ENCODE peak calls at places on chromosomes 6 and 20, in four cellular contexts. One of them, this sample, is unnamed.

GRCh38 chr6:72716916-72717315 is 95.1 kb downstream of the KCNQ5 start:
- DNase-seq in H1: no peak
- DNase-seq in K562: no peak
- DNase-seq in HCT116: no peak
- DNase-seq in this sample: no peak

GRCh38 chr20:54084727-54085368 is 14.5 kb upstream of the BCAS1 start:
- DNase-seq in HCT116: no peak
- DNase-seq in H1: no peak
- DNase-seq in K562: no peak
- DNase-seq in this sample: no peak

GRCh38 chr6:169940554-169941290 is 189.3 kb downstream of the ERMARD start:
- DNase-seq in K562: no peak
- DNase-seq in HCT116: no peak
- DNase-seq in H1: no peak
- DNase-seq in this sample: no peak

GRCh38 chr20:37619496-37619895 is 74.3 kb upstream of the CTNNBL1 start:
- DNase-seq in K562: no peak
- DNase-seq in H1: no peak
- DNase-seq in HCT116: no peak
- DNase-seq in this sample: no peak

GRCh38 chr6:35363293-35363750 is 21.0 kb downstream of the PPARD start:
- DNase-seq in HCT116: no peak
- DNase-seq in K562: peak
- DNase-seq in H1: no peak
- DNase-seq in this sample: no peak

GRCh38 chr20:19619904-19620430 is 138.1 kb upstream of the RIN2 start:
- DNase-seq in H1: no peak
- DNase-seq in K562: no peak
- DNase-seq in HCT116: no peak
- DNase-seq in this sample: no peak

GRCh38 chr20:7654231-7654630 is 286.0 kb downstream of the HAO1 start:
- DNase-seq in K562: no peak
- DNase-seq in H1: no peak
- DNase-seq in HCT116: no peak
- DNase-seq in this sample: no peak

GRCh38 chr20:17442588-17442987 is 88.6 kb downstream of the BFSP1 start:
- DNase-seq in K562: peak
- DNase-seq in H1: no peak
- DNase-seq in HCT116: peak
- DNase-seq in this sample: no peak

GRCh38 chr20:24970743-24971142 is 21.7 kb downstream of the CST7 start:
- DNase-seq in HCT116: no peak
- DNase-seq in K562: no peak
- DNase-seq in H1: peak
- DNase-seq in this sample: no peak

GRCh38 chr6:6659600-6660327 is 71.2 kb downstream of the LY86 start:
- DNase-seq in K562: peak
- DNase-seq in HCT116: no peak
- DNase-seq in H1: no peak
- DNase-seq in this sample: no peak

GRCh38 chr6:25612666-25613065 is 39.3 kb upstream of the SCGN start:
- DNase-seq in K562: no peak
- DNase-seq in HCT116: no peak
- DNase-seq in H1: no peak
- DNase-seq in this sample: no peak

GRCh38 chr6:80460396-80460912 is 354.0 kb downstream of the BCKDHB start:
- DNase-seq in HCT116: no peak
- DNase-seq in H1: no peak
- DNase-seq in K562: no peak
- DNase-seq in this sample: no peak

GRCh38 chr6:31004285-31004684 is 6.0 kb upstream of the MUC22 start:
- DNase-seq in K562: no peak
- DNase-seq in HCT116: no peak
- DNase-seq in H1: no peak
- DNase-seq in this sample: no peak

GRCh38 chr6:93416575-93417420 is 2.6 kb downstream of the EPHA7 start:
- DNase-seq in K562: no peak
- DNase-seq in H1: peak
- DNase-seq in HCT116: no peak
- DNase-seq in this sample: no peak

GRCh38 chr6:36862848-36863382 is 11.7 kb downstream of the PPIL1 start:
- DNase-seq in HCT116: no peak
- DNase-seq in K562: no peak
- DNase-seq in H1: no peak
- DNase-seq in this sample: no peak

GRCh38 chr20:15144911-15145310 is 807.5 kb upstream of the FLRT3 start:
- DNase-seq in H1: no peak
- DNase-seq in HCT116: no peak
- DNase-seq in K562: no peak
- DNase-seq in this sample: no peak

GRCh38 chr6:37865534-37865933 is 46.0 kb downstream of the ZFAND3 start:
- DNase-seq in K562: no peak
- DNase-seq in HCT116: no peak
- DNase-seq in H1: no peak
- DNase-seq in this sample: no peak
- TF ChIP-seq EGR1 in K562: no peak
- TF ChIP-seq EGR1 in HCT116: no peak
- TF ChIP-seq EGR1 in H1: no peak
- TF ChIP-seq EGR1 in this sample: no peak

GRCh38 chr6:75230484-75231325 is 12.9 kb downstream of the COX7A2 start:
- DNase-seq in K562: peak
- DNase-seq in HCT116: peak
- DNase-seq in H1: no peak
- DNase-seq in this sample: no peak
- TF ChIP-seq EGR1 in K562: no peak
- TF ChIP-seq EGR1 in HCT116: no peak
- TF ChIP-seq EGR1 in H1: no peak
- TF ChIP-seq EGR1 in this sample: no peak

GRCh38 chr6:3607171-3607570 is 144.3 kb downstream of the PXDC1 start:
- DNase-seq in H1: no peak
- DNase-seq in K562: no peak
- DNase-seq in HCT116: no peak
- DNase-seq in this sample: no peak
- TF ChIP-seq EGR1 in H1: no peak
- TF ChIP-seq EGR1 in K562: no peak
- TF ChIP-seq EGR1 in HCT116: no peak
- TF ChIP-seq EGR1 in this sample: no peak

GRCh38 chr20:51926670-51927305 is 124.5 kb upstream of the SALL4 start:
- DNase-seq in H1: no peak
- DNase-seq in HCT116: no peak
- DNase-seq in K562: no peak
- DNase-seq in this sample: no peak

GRCh38 chr20:51924509-51924908 is 122.2 kb upstream of the SALL4 start:
- DNase-seq in H1: no peak
- DNase-seq in HCT116: no peak
- DNase-seq in K562: no peak
- DNase-seq in this sample: no peak

GRCh38 chr20:51930775-51931174 is 128.5 kb upstream of the SALL4 start:
- DNase-seq in H1: no peak
- DNase-seq in K562: peak
- DNase-seq in HCT116: peak
- DNase-seq in this sample: no peak

GRCh38 chr20:51931321-51931720 is 129.0 kb upstream of the SALL4 start:
- DNase-seq in K562: no peak
- DNase-seq in H1: no peak
- DNase-seq in HCT116: no peak
- DNase-seq in this sample: no peak

DNA sequence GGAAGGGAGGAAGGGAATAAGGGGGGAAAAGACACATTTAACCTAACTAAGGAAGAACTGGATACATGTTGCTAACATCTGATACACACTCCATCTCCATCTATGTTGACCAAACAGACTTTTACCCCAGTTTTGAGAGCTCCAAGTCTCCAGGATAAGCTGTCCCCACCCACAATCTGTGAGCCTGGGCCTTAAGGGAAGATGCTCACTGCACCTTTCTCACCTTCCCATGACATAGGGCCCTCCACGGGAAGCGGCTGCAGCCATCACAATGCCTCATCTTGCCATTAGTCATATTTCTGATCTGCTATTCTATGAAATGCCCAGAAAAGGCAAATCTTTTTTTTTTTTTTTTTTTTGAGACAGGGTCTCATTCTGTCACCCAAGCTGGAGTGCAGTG is 126.6 kb upstream of the SALL4 start:
- DNase-seq in H1: no peak
- DNase-seq in HCT116: no peak
- DNase-seq in K562: no peak
- DNase-seq in this sample: no peak
- TF ChIP-seq EGR1 in H1: no peak
- TF ChIP-seq EGR1 in HCT116: no peak
- TF ChIP-seq EGR1 in K562: no peak
- TF ChIP-seq EGR1 in this sample: no peak

DNA sequence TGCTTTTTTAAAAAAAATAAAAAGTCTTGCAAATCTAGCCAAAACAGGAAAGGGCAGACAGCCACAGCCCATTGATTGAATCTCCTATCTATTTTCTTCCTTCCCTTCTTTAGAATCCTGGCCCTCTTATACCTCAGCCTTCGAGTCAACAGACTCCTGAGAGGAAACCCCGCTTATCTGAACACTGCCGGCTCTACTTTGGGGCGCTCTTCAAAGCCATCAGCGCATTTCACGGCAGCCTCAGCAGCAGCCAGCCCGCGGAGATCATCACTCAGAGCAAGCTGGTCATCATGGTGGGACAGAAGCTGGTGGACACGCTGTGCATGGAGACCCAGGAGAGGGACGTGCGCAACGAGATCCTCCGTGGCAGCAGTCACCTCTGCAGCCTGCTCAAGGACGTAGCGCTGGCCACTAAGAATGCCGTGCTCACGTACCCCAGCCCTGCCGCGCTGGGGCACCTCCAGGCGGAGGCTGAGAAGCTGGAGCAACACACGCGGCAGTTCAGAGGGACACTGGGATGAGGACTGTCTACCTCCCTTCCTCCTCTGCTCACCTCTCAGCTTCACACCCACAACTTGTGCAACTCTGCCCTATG is 10.1 kb upstream of the RTF2 start:
- DNase-seq in H1: no peak
- DNase-seq in K562: peak
- DNase-seq in HCT116: no peak
- DNase-seq in this sample: no peak
- TF ChIP-seq EGR1 in H1: no peak
- TF ChIP-seq EGR1 in K562: no peak
- TF ChIP-seq EGR1 in HCT116: no peak
- TF ChIP-seq EGR1 in this sample: no peak

GRCh38 chr20:409697-410559 is 1.8 kb downstream of the RBCK1 start:
- DNase-seq in H1: no peak
- DNase-seq in K562: no peak
- DNase-seq in HCT116: no peak
- DNase-seq in this sample: no peak
- TF ChIP-seq EGR1 in H1: no peak
- TF ChIP-seq EGR1 in K562: no peak
- TF ChIP-seq EGR1 in HCT116: no peak
- TF ChIP-seq EGR1 in this sample: no peak

DNA sequence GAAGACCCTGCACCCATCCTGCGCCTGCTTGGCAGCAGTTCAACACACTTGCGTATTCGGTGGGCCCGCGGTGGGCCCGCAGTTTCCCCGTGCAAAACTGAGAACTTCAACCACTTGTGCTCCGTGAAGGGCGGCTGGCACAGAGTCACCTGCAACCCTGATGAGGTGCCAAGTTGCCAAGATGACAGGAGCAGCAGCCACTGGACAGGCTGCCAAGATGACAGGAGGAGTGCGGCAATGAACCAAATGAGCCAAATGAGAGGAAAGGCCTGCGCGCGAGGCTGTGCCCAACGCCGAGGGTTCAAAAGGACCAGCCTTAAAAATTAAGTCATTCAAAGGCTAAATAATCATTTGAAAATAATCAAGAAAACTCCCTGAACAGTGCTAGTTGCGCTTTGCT is 20.1 kb downstream of the DIDO1 start:
- DNase-seq in K562: no peak
- DNase-seq in HCT116: no peak
- DNase-seq in H1: no peak
- DNase-seq in this sample: no peak
- TF ChIP-seq EGR1 in K562: no peak
- TF ChIP-seq EGR1 in HCT116: no peak
- TF ChIP-seq EGR1 in H1: no peak
- TF ChIP-seq EGR1 in this sample: no peak

GRCh38 chr20:47389867-47390347 is 33.4 kb upstream of the ZMYND8 start:
- DNase-seq in K562: peak
- DNase-seq in HCT116: no peak
- DNase-seq in H1: no peak
- DNase-seq in this sample: no peak
- TF ChIP-seq EGR1 in K562: peak
- TF ChIP-seq EGR1 in HCT116: peak
- TF ChIP-seq EGR1 in H1: no peak
- TF ChIP-seq EGR1 in this sample: no peak

GRCh38 chr20:13298692-13299373 is 77.8 kb downstream of the ISM1 start:
- DNase-seq in K562: no peak
- DNase-seq in HCT116: no peak
- DNase-seq in H1: no peak
- DNase-seq in this sample: no peak

GRCh38 chr20:13299401-13299800 is 78.3 kb downstream of the ISM1 start:
- DNase-seq in K562: peak
- DNase-seq in H1: no peak
- DNase-seq in HCT116: no peak
- DNase-seq in this sample: no peak

GRCh38 chr20:13295637-13296036 is 74.6 kb downstream of the ISM1 start:
- DNase-seq in H1: peak
- DNase-seq in HCT116: no peak
- DNase-seq in K562: no peak
- DNase-seq in this sample: no peak

GRCh38 chr20:13296070-13296469 is 75.0 kb downstream of the ISM1 start:
- DNase-seq in HCT116: no peak
- DNase-seq in H1: no peak
- DNase-seq in K562: no peak
- DNase-seq in this sample: no peak

DNA sequence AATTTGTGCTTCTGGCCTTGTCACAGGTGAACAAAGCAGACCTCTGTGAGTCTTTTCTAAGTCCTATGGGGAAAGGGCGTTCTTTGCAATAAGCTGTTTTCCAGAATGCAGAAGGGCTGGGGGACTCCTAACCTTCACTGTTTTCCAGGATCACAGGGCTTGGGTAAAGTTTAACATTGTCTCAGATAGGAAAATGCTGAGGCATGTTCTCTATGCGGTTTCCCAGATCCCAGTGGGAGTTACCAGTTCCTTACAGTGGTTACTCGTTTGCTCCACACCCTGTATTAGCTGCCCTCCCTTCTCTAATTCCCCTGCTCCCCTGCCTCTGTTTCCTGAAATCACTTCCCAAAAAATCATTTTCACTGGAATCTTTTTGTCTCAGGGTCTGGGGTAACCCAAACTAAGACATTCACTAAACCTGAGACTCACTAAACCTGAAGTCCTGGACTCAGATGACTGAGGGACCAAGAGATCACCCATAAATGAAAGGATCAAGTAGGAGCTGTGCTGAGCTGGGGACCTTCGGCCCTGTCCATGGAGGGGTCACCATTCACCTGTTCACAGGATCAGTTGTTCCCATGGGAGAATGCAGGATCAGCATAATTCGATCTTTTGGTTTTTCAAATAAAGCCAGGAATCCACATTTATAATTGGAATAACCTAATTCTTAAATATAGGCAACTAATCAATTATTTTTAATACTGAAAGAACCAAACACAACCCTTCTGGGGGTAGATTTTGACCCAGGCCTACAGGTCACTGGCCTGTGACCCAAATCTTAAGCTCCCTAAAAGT is 76.2 kb downstream of the ISM1 start:
- DNase-seq in HCT116: no peak
- DNase-seq in H1: no peak
- DNase-seq in K562: no peak
- DNase-seq in this sample: no peak
- TF ChIP-seq EGR1 in HCT116: no peak
- TF ChIP-seq EGR1 in H1: no peak
- TF ChIP-seq EGR1 in K562: no peak
- TF ChIP-seq EGR1 in this sample: no peak